ENCODE peak calls at places on chromosomes 1 and 21, in nine cellular contexts. One of them, this sample, is unnamed.

GRCh38 chr1:54461731-54462596 is 55.8 kb upstream of the SSBP3 start:
- DNase-seq in fibroblast of lung: no peak
- DNase-seq in aorta: peak; percentile 66
- DNase-seq in lung: no peak
- DNase-seq in heart left ventricle: no peak
- DNase-seq in endodermal cell: no peak
- DNase-seq in tibial artery: no peak
- DNase-seq in pancreas: no peak
- DNase-seq in body of pancreas: no peak
- DNase-seq in this sample: no peak

GRCh38 chr1:93581917-93582850 is 99.5 kb downstream of the BCAR3 start:
- DNase-seq in fibroblast of lung: no peak
- DNase-seq in aorta: no peak
- DNase-seq in lung: no peak
- DNase-seq in heart left ventricle: no peak
- DNase-seq in endodermal cell: peak; percentile 37
- DNase-seq in tibial artery: no peak
- DNase-seq in pancreas: no peak
- DNase-seq in body of pancreas: no peak
- DNase-seq in this sample: no peak

GRCh38 chr1:1122078-1122811 is 6.4 kb upstream of the C1orf159 start:
- DNase-seq in fibroblast of lung: peak; percentile 63
- DNase-seq in aorta: peak; percentile 94
- DNase-seq in lung: peak; percentile 81
- DNase-seq in heart left ventricle: peak; percentile 81
- DNase-seq in endodermal cell: peak; percentile 94
- DNase-seq in tibial artery: peak; percentile 84
- DNase-seq in pancreas: peak; percentile 96
- DNase-seq in body of pancreas: peak; percentile 87
- DNase-seq in this sample: no peak

GRCh38 chr1:6959491-6959890 is 174.2 kb downstream of the CAMTA1 start:
- DNase-seq in fibroblast of lung: no peak
- DNase-seq in aorta: no peak
- DNase-seq in lung: no peak
- DNase-seq in heart left ventricle: no peak
- DNase-seq in endodermal cell: no peak
- DNase-seq in tibial artery: no peak
- DNase-seq in pancreas: no peak
- DNase-seq in body of pancreas: no peak
- DNase-seq in this sample: no peak

GRCh38 chr1:53134961-53135734 is 7.3 kb downstream of the SLC1A7 start:
- DNase-seq in fibroblast of lung: peak; percentile 96
- DNase-seq in aorta: no peak
- DNase-seq in lung: no peak
- DNase-seq in heart left ventricle: no peak
- DNase-seq in endodermal cell: peak; percentile 41
- DNase-seq in tibial artery: no peak
- DNase-seq in pancreas: no peak
- DNase-seq in body of pancreas: peak; percentile 37
- DNase-seq in this sample: no peak

GRCh38 chr1:32263744-32264143 is 12.7 kb downstream of the LCK start:
- DNase-seq in fibroblast of lung: no peak
- DNase-seq in aorta: no peak
- DNase-seq in lung: no peak
- DNase-seq in heart left ventricle: no peak
- DNase-seq in endodermal cell: no peak
- DNase-seq in tibial artery: no peak
- DNase-seq in pancreas: no peak
- DNase-seq in body of pancreas: no peak
- DNase-seq in this sample: no peak

GRCh38 chr1:154463512-154463990 is 38.5 kb upstream of the TDRD10 start:
- DNase-seq in fibroblast of lung: no peak
- DNase-seq in aorta: peak; percentile 46
- DNase-seq in lung: no peak
- DNase-seq in heart left ventricle: no peak
- DNase-seq in endodermal cell: no peak
- DNase-seq in tibial artery: peak; percentile 68
- DNase-seq in pancreas: no peak
- DNase-seq in body of pancreas: no peak
- DNase-seq in this sample: no peak

GRCh38 chr1:178052650-178053461 is 41.0 kb upstream of the RASAL2 start:
- DNase-seq in fibroblast of lung: peak; percentile 44
- DNase-seq in aorta: no peak
- DNase-seq in lung: no peak
- DNase-seq in heart left ventricle: no peak
- DNase-seq in endodermal cell: no peak
- DNase-seq in tibial artery: no peak
- DNase-seq in pancreas: no peak
- DNase-seq in body of pancreas: no peak
- DNase-seq in this sample: no peak

GRCh38 chr1:108503062-108503740 is 53.1 kb downstream of the NBPF6 start:
- DNase-seq in fibroblast of lung: peak; percentile 31
- DNase-seq in aorta: no peak
- DNase-seq in lung: no peak
- DNase-seq in heart left ventricle: no peak
- DNase-seq in endodermal cell: peak; percentile 73
- DNase-seq in tibial artery: no peak
- DNase-seq in pancreas: no peak
- DNase-seq in body of pancreas: no peak
- DNase-seq in this sample: no peak

GRCh38 chr1:62271932-62272728 is 47.1 kb downstream of the KANK4 start:
- DNase-seq in fibroblast of lung: no peak
- DNase-seq in aorta: no peak
- DNase-seq in lung: no peak
- DNase-seq in heart left ventricle: no peak
- DNase-seq in endodermal cell: no peak
- DNase-seq in tibial artery: no peak
- DNase-seq in pancreas: no peak
- DNase-seq in body of pancreas: no peak
- DNase-seq in this sample: no peak

GRCh38 chr1:225762444-225762843 is 15.2 kb upstream of the SRP9 start:
- DNase-seq in fibroblast of lung: no peak
- DNase-seq in aorta: no peak
- DNase-seq in lung: no peak
- DNase-seq in heart left ventricle: no peak
- DNase-seq in endodermal cell: no peak
- DNase-seq in tibial artery: no peak
- DNase-seq in pancreas: no peak
- DNase-seq in body of pancreas: no peak
- DNase-seq in this sample: no peak

GRCh38 chr1:15941044-15941840 is 34.7 kb downstream of the ZBTB17 start:
- DNase-seq in fibroblast of lung: no peak
- DNase-seq in aorta: peak; percentile 74
- DNase-seq in lung: no peak
- DNase-seq in heart left ventricle: no peak
- DNase-seq in endodermal cell: peak; percentile 46
- DNase-seq in tibial artery: no peak
- DNase-seq in pancreas: peak; percentile 69
- DNase-seq in body of pancreas: no peak
- DNase-seq in this sample: no peak

GRCh38 chr1:111597433-111597832 is 22.2 kb upstream of the RAP1A start:
- DNase-seq in fibroblast of lung: peak; percentile 83
- DNase-seq in aorta: no peak
- DNase-seq in lung: no peak
- DNase-seq in heart left ventricle: no peak
- DNase-seq in endodermal cell: no peak
- DNase-seq in tibial artery: no peak
- DNase-seq in pancreas: no peak
- DNase-seq in body of pancreas: no peak
- DNase-seq in this sample: no peak
- H3K27ac ChIP-seq in fibroblast of lung: no peak overlapping the region
- H3K27ac ChIP-seq in aorta: no peak overlapping the region
- H3K27ac ChIP-seq in lung: no peak overlapping the region
- H3K27ac ChIP-seq in heart left ventricle: no peak overlapping the region
- H3K27ac ChIP-seq in endodermal cell: no peak overlapping the region
- H3K27ac ChIP-seq in tibial artery: no peak overlapping the region
- H3K27ac ChIP-seq in pancreas: no peak overlapping the region
- H3K27ac ChIP-seq in body of pancreas: no peak overlapping the region
- H3K27ac ChIP-seq in this sample: peak overlapping the region; percentile 70

GRCh38 chr21:16532841-16533240 is 803.1 kb downstream of the USP25 start:
- DNase-seq in fibroblast of lung: peak; percentile 73
- DNase-seq in aorta: no peak
- DNase-seq in lung: no peak
- DNase-seq in heart left ventricle: no peak
- DNase-seq in endodermal cell: no peak
- DNase-seq in tibial artery: no peak
- DNase-seq in pancreas: no peak
- DNase-seq in body of pancreas: no peak
- DNase-seq in this sample: no peak

GRCh38 chr21:16534408-16535099 is 804.8 kb downstream of the USP25 start:
- DNase-seq in fibroblast of lung: peak; percentile 87
- DNase-seq in aorta: peak; percentile 79
- DNase-seq in lung: peak; percentile 55
- DNase-seq in heart left ventricle: peak; percentile 83
- DNase-seq in endodermal cell: no peak
- DNase-seq in tibial artery: peak; percentile 87
- DNase-seq in pancreas: peak; percentile 46
- DNase-seq in body of pancreas: peak; percentile 68
- DNase-seq in this sample: no peak

GRCh38 chr21:16536661-16537359 is 807.0 kb downstream of the USP25 start:
- DNase-seq in fibroblast of lung: peak; percentile 75
- DNase-seq in aorta: no peak
- DNase-seq in lung: no peak
- DNase-seq in heart left ventricle: no peak
- DNase-seq in endodermal cell: no peak
- DNase-seq in tibial artery: no peak
- DNase-seq in pancreas: no peak
- DNase-seq in body of pancreas: no peak
- DNase-seq in this sample: no peak

GRCh38 chr21:16533692-16534407 is 804.1 kb downstream of the USP25 start:
- DNase-seq in fibroblast of lung: no peak
- DNase-seq in aorta: no peak
- DNase-seq in lung: no peak
- DNase-seq in heart left ventricle: no peak
- DNase-seq in endodermal cell: no peak
- DNase-seq in tibial artery: no peak
- DNase-seq in pancreas: no peak
- DNase-seq in body of pancreas: no peak
- DNase-seq in this sample: no peak

DNA sequence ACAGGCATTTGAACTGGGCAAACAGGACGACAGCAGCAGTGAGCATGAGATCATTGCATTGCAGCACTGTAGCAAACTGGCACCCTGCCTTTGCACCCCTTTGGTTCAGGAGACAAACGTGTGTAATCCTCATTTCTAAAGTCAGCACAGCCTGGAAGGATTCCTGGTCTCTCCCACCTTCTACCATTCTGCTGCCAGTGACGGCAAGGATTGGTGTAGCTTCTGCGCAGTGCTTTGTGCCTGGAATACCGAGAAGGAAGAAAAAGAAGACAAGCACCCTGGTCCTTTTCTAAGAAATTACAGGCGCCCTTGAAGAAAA is 805.3 kb downstream of the USP25 start:
- DNase-seq in fibroblast of lung: peak; percentile 88
- DNase-seq in aorta: peak; percentile 84
- DNase-seq in lung: peak; percentile 61
- DNase-seq in heart left ventricle: peak; percentile 83
- DNase-seq in endodermal cell: no peak
- DNase-seq in tibial artery: peak; percentile 84
- DNase-seq in pancreas: peak; percentile 75
- DNase-seq in body of pancreas: peak; percentile 81
- DNase-seq in this sample: no peak
- H3K4me3 ChIP-seq in fibroblast of lung: peak overlapping the region; percentile 18
- H3K4me3 ChIP-seq in aorta: peak overlapping the region; percentile 58
- H3K4me3 ChIP-seq in lung: peak overlapping the region; percentile 14
- H3K4me3 ChIP-seq in heart left ventricle: peak overlapping the region; percentile 55
- H3K4me3 ChIP-seq in endodermal cell: no peak overlapping the region
- H3K4me3 ChIP-seq in tibial artery: peak overlapping the region; percentile 55
- H3K4me3 ChIP-seq in pancreas: peak overlapping the region; percentile 13
- H3K4me3 ChIP-seq in body of pancreas: no peak overlapping the region
- H3K4me3 ChIP-seq in this sample: peak overlapping the region; percentile 48

GRCh38 chr1:207841907-207842306 is 69.0 kb downstream of the CD34 start:
- DNase-seq in fibroblast of lung: no peak
- DNase-seq in aorta: no peak
- DNase-seq in lung: no peak
- DNase-seq in heart left ventricle: no peak
- DNase-seq in endodermal cell: peak; percentile 45
- DNase-seq in tibial artery: no peak
- DNase-seq in pancreas: no peak
- DNase-seq in body of pancreas: no peak
- DNase-seq in this sample: no peak

GRCh38 chr1:207845109-207845508 is 65.8 kb downstream of the CD34 start:
- DNase-seq in fibroblast of lung: no peak
- DNase-seq in aorta: no peak
- DNase-seq in lung: no peak
- DNase-seq in heart left ventricle: no peak
- DNase-seq in endodermal cell: peak; percentile 10
- DNase-seq in tibial artery: no peak
- DNase-seq in pancreas: no peak
- DNase-seq in body of pancreas: peak; percentile 35
- DNase-seq in this sample: no peak

GRCh38 chr1:207842506-207842905 is 68.4 kb downstream of the CD34 start:
- DNase-seq in fibroblast of lung: no peak
- DNase-seq in aorta: no peak
- DNase-seq in lung: no peak
- DNase-seq in heart left ventricle: no peak
- DNase-seq in endodermal cell: peak; percentile 17
- DNase-seq in tibial artery: no peak
- DNase-seq in pancreas: no peak
- DNase-seq in body of pancreas: no peak
- DNase-seq in this sample: no peak

GRCh38 chr1:207847116-207847515 is 63.8 kb downstream of the CD34 start:
- DNase-seq in fibroblast of lung: no peak
- DNase-seq in aorta: no peak
- DNase-seq in lung: no peak
- DNase-seq in heart left ventricle: no peak
- DNase-seq in endodermal cell: no peak
- DNase-seq in tibial artery: no peak
- DNase-seq in pancreas: no peak
- DNase-seq in body of pancreas: no peak
- DNase-seq in this sample: no peak

DNA sequence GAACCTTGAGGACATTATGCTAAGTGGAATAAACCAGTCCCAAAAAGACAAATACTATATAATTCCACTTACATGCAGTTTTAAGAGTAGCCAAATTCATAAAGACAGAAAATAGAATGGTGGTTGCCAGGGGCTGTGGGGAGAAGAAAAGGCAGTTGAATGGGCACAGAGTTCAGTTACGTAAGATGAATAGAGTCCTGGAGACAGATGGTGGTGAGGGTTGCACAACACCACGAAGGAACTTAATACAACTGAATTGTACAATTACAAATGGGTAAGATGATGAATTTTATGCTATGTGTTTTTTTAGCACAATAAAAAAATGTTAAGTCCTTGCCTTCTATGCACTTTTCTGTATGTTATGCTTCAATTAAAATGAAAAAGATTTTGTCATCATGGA is 66.6 kb downstream of the CD34 start:
- DNase-seq in fibroblast of lung: peak; percentile 57
- DNase-seq in aorta: no peak
- DNase-seq in lung: no peak
- DNase-seq in heart left ventricle: no peak
- DNase-seq in endodermal cell: no peak
- DNase-seq in tibial artery: no peak
- DNase-seq in pancreas: no peak
- DNase-seq in body of pancreas: no peak
- DNase-seq in this sample: no peak
- H3K4me1 ChIP-seq in fibroblast of lung: no peaks in the 10 kb centered on the region
- H3K4me1 ChIP-seq in aorta: peaks cover 5% of the 10 kb centered on the region
- H3K4me1 ChIP-seq in lung: peaks cover 30% of the 10 kb centered on the region
- H3K4me1 ChIP-seq in heart left ventricle: peaks cover 36% of the 10 kb centered on the region
- H3K4me1 ChIP-seq in endodermal cell: no peaks in the 10 kb centered on the region
- H3K4me1 ChIP-seq in tibial artery: peaks cover 55% of the 10 kb centered on the region
- H3K4me1 ChIP-seq in pancreas: peaks cover 11% of the 10 kb centered on the region
- H3K4me1 ChIP-seq in body of pancreas: peaks cover 12% of the 10 kb centered on the region
- H3K4me1 ChIP-seq in this sample: peaks cover 49% of the 10 kb centered on the region

GRCh38 chr1:30883389-30884172 is 25.0 kb downstream of the SDC3 start:
- DNase-seq in fibroblast of lung: no peak
- DNase-seq in aorta: no peak
- DNase-seq in lung: no peak
- DNase-seq in heart left ventricle: no peak
- DNase-seq in endodermal cell: no peak
- DNase-seq in tibial artery: no peak
- DNase-seq in pancreas: peak; percentile 22
- DNase-seq in body of pancreas: no peak
- DNase-seq in this sample: no peak
- H3K27ac ChIP-seq in fibroblast of lung: no peak overlapping the region
- H3K27ac ChIP-seq in aorta: no peak overlapping the region
- H3K27ac ChIP-seq in lung: no peak overlapping the region
- H3K27ac ChIP-seq in heart left ventricle: no peak overlapping the region
- H3K27ac ChIP-seq in endodermal cell: no peak overlapping the region
- H3K27ac ChIP-seq in tibial artery: no peak overlapping the region
- H3K27ac ChIP-seq in pancreas: no peak overlapping the region
- H3K27ac ChIP-seq in body of pancreas: no peak overlapping the region
- H3K27ac ChIP-seq in this sample: peak overlapping the region; percentile 82

This sample was measured in esophagus squamous epithelium.